ENCODE peak calls at places on chromosomes 11 and 22, in ten cellular contexts. S, U, E, X, O, M, L, B, J and V are unnamed samples.

GRCh38 chr11:72736452-72737069 is 15.6 kb downstream of the ARAP1 start:
- DNase-seq in O (no peak), E (peak; percentile 76), U (no peak), X (no peak), S (peak; percentile 56), L (peak; percentile 82), M (no peak), B (no peak), J (peak; percentile 77), V (peak; percentile 92)

GRCh38 chr22:38657248-38657909 is 941 bp downstream of the CBY1 start:
- DNase-seq in X (no peak), U (no peak), J (no peak), M (no peak), S (peak; percentile 3), B (no peak), L (no peak), O (no peak), E (peak; percentile 40), V (no peak)

GRCh38 chr11:41498726-41499125 is 39.3 kb upstream of the LRRC4C start:
- DNase-seq in U (no peak), J (no peak), B (no peak), O (no peak), X (no peak), E (no peak), S (no peak), L (no peak), M (no peak), V (no peak)

GRCh38 chr11:91932151-91932821 is 292.3 kb upstream of the FAT3 start:
- DNase-seq in O (no peak), E (no peak), S (no peak), J (no peak), L (no peak), B (no peak), U (no peak), M (no peak), X (peak; percentile 15), V (no peak)

GRCh38 chr11:76588455-76589325 is 81.9 kb downstream of the LRRC32 start:
- DNase-seq in E (peak; percentile 60), X (no peak), U (peak; percentile 42), O (no peak), M (no peak), B (no peak), L (peak; percentile 85), J (peak; percentile 25), S (no peak), V (peak; percentile 92)

GRCh38 chr22:27699676-27700075 is 101.9 kb downstream of the MN1 start:
- DNase-seq in U (no peak), J (no peak), L (no peak), X (no peak), B (no peak), E (no peak), O (no peak), S (no peak), M (no peak), V (no peak)

GRCh38 chr11:27930946-27931345 is 177.0 kb downstream of the KIF18A start:
- DNase-seq in M (no peak), S (no peak), U (no peak), X (no peak), B (no peak), O (no peak), J (no peak), E (no peak), L (no peak), V (no peak)

GRCh38 chr11:105611837-105612480 is 2.1 kb downstream of the GRIA4 start:
- DNase-seq in O (no peak), M (no peak), U (no peak), J (no peak), X (no peak), B (no peak), E (no peak), L (no peak), S (no peak), V (no peak)

GRCh38 chr22:35305525-35306070 is 5.9 kb downstream of the TOM1 start:
- DNase-seq in S (no peak), U (no peak), O (no peak), X (no peak), B (no peak), M (no peak), E (no peak), L (no peak), J (no peak), V (no peak)

GRCh38 chr22:35299217-35299716 is 427 bp upstream of the TOM1 start:
- DNase-seq in X (no peak), E (no peak), B (no peak), O (no peak), U (no peak), M (no peak), S (no peak), L (no peak), J (no peak), V (no peak)

GRCh38 chr22:35301370-35301874 is 1.7 kb downstream of the TOM1 start:
- DNase-seq in S (peak; percentile 44), U (no peak), L (peak; percentile 80), X (peak; percentile 61), O (no peak), E (peak; percentile 71), M (no peak), B (no peak), J (peak; percentile 96), V (peak; percentile 60)

GRCh38 chr22:35303029-35303624 is 3.4 kb downstream of the TOM1 start:
- DNase-seq in L (no peak), J (no peak), B (no peak), X (no peak), O (no peak), E (no peak), S (no peak), U (no peak), M (no peak), V (no peak)

GRCh38 chr22:35299717-35300497 is at the start of gene TOM1:
- DNase-seq in O (peak; percentile 96), B (peak; percentile 94), M (peak; percentile 99), S (peak; percentile 94), L (peak; percentile 98), X (peak; percentile 96), J (peak; percentile 99), U (peak; percentile 98), E (peak; percentile 97), V (peak; percentile 99)
- TF ChIP-seq POLR2A in O (peak; percentile 92), B (peak; percentile 83), M (peak; percentile 88), S (peak; percentile 43), L (peak; percentile 72), X (peak; percentile 81), J (peak; percentile 93), U (no peak), E (peak; percentile 88), V (no peak)

DNA sequence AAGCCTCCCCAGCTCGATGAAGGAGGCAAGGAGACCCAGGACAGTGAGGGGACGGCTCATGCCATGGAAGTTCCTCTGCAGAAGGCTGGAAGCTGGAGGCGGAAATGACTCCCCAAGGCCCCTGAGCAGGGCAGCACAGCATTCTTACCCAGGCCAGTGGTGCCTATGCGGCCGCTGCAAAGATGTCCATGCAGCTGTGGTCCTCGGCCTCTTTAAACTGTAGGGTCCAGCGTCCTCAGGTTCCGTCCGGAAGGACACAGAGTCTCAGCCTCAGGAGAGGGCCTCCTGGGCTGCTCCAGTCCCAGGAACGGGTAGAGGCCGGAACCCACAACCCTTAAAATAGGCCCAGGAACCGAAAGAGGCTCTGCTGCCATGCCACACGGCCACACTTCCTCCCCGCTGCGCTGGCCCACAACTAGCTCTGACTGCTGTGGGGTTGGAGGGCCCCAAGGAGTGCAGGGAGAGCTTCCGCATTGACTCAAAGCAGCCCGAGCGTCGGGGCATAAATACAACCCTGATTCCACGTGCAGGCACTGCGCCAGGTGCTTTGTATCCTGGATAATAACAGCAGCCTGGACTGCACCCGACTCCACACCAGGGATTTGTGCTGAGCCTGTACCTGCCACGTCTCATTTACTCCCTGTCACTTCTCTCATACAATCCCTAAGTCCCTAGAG is 5.5 kb downstream of the KIAA0930 start:
- DNase-seq in E (peak; percentile 51), L (no peak), J (no peak), X (no peak), O (no peak), S (no peak), B (peak; percentile 81), M (no peak), U (peak; percentile 56), V (no peak)
- H3K4me3 ChIP-seq in E (no peak overlapping the region), L (no peak overlapping the region), J (no peak overlapping the region), X (no peak overlapping the region), O (no peak overlapping the region), S (no peak overlapping the region), B (peak overlapping the region; percentile 67), M (no peak overlapping the region), U (no peak overlapping the region), V (no peak overlapping the region)

GRCh38 chr11:68013611-68014156 is 3.6 kb downstream of the ALDH3B1 start:
- DNase-seq in B (no peak), X (no peak), L (no peak), E (no peak), O (no peak), J (no peak), U (no peak), M (no peak), S (no peak), V (no peak)

GRCh38 chr11:68014157-68014965 is 4.2 kb downstream of the ALDH3B1 start:
- DNase-seq in X (peak; percentile 55), S (peak; percentile 89), L (peak; percentile 86), O (no peak), B (no peak), J (peak; percentile 87), E (peak; percentile 61), U (peak; percentile 79), M (peak; percentile 81), V (peak; percentile 39)

GRCh38 chr11:68011046-68011943 is 1.2 kb downstream of the ALDH3B1 start:
- DNase-seq in U (no peak), B (no peak), X (no peak), M (no peak), E (no peak), S (no peak), L (no peak), J (no peak), O (no peak), V (no peak)

GRCh38 chr11:68012044-68012842 is 2.1 kb downstream of the ALDH3B1 start:
- DNase-seq in X (no peak), M (no peak), U (no peak), S (no peak), E (no peak), B (no peak), J (no peak), L (no peak), O (no peak), V (no peak)

DNA sequence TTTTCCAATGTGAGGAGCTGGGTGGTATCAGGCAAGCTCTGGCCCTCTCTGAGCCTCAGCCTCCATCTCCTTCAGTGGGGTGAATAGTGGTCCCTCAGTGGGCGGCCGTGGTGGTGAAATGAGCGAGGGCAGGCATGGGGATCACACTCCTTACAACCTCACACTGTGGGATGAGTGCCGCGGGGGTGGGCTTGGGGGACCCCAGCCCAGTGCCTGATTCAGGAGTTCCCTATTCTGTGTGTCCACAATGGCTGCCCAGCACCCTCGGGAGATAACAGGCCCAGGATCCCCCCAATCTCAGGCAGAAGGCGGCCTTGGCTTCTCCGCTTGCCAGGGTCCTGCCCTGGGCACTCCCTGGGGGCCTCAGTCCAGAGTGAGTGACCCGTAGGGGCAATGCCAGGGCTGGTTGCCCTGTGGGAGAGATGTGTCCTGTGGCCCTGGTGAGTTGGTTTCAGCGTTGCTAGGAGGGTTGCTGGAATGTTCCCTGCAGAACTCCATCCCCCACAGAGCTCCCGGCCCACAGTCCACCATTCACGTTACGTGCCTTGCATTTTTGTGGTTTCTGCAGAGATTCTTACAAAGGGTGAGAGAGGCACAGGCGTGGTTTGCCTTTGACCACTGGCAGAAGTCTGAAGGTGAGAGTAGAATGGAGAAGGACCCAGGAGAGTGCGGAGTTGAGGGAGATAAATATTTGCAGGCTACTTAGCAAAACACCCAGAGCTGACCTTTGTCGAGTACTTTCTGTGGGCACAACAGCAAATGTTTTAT is 2.9 kb downstream of the ALDH3B1 start:
- DNase-seq in B (no peak), L (no peak), X (no peak), S (peak; percentile 82), O (no peak), J (peak; percentile 95), M (no peak), U (no peak), E (peak; percentile 76), V (no peak)
- TF ChIP-seq POLR2A in B (no peak), L (no peak), X (no peak), S (no peak), O (peak; percentile 45), J (no peak), M (no peak), U (no peak), E (peak; percentile 42), V (no peak)

DNA sequence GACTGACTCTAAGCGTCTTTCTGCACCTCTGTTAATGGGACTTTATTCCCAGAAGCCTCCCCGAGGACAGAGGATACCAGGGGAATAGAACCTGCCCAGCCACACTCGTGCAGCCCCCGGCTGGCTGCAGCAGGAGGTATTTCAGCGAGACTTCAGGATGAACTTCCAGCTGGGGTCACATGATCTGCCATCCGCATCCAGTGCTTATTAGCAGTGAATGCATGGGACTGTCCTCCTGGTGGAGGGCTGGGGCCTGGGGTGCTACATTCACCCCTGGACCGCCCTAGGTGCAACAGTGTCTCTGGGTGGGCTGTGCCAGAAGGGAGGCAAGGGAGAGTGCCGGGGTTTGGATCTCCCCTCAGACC is 1.6 kb downstream of the DUSP8 start:
- DNase-seq in S (no peak), B (no peak), L (peak; percentile 63), X (peak; percentile 18), U (no peak), E (no peak), M (no peak), O (no peak), J (no peak), V (no peak)
- H3K4me3 ChIP-seq in S (peak overlapping the region; percentile 74), B (no peak overlapping the region), L (peak overlapping the region; percentile 62), X (peak overlapping the region; percentile 38), U (peak overlapping the region; percentile 63), E (no peak overlapping the region), M (no peak overlapping the region), O (no peak overlapping the region), J (peak overlapping the region; percentile 58), V (no peak overlapping the region)